ENCODE peak calls at places on chromosome 1, in four cellular contexts. U, L, J and X are unnamed samples.

GRCh38 chr1:9892563-9893528 is 17.2 kb downstream of the CTNNBIP1 start:
- DNase-seq in U (peak; percentile 84), L (no peak), J (no peak), X (no peak)

GRCh38 chr1:89365206-89365605 is 1.3 kb downstream of the GBP6 start:
- DNase-seq in U (no peak), L (no peak), J (no peak), X (no peak)

GRCh38 chr1:108512239-108513071 is 47.4 kb upstream of the EEIG2 start:
- DNase-seq in U (peak; percentile 37), L (peak; percentile 26), J (no peak), X (no peak)

GRCh38 chr1:160806109-160806665 is 10.2 kb downstream of the LY9 start:
- DNase-seq in U (no peak), L (no peak), J (no peak), X (no peak)

GRCh38 chr1:162694911-162695310 is 62.6 kb downstream of the DDR2 start:
- DNase-seq in U (no peak), L (no peak), J (no peak), X (no peak)

GRCh38 chr1:100034465-100034864 is 64.7 kb downstream of the SLC35A3 start:
- DNase-seq in U (peak; percentile 35), L (peak; percentile 64), J (no peak), X (no peak)

GRCh38 chr1:179926494-179927205 is 28.0 kb upstream of the CEP350 start:
- DNase-seq in U (peak; percentile 13), L (no peak), J (peak; percentile 13), X (peak; percentile 87)

GRCh38 chr1:17236779-17237601 is 11.9 kb upstream of the PADI3 start:
- DNase-seq in U (peak; percentile 87), L (peak; percentile 93), J (peak; percentile 61), X (no peak)

GRCh38 chr1:46405204-46405555 is 11.1 kb downstream of the FAAH start:
- DNase-seq in U (no peak), L (no peak), J (no peak), X (no peak)

GRCh38 chr1:153348511-153349362 is at the start of gene PGLYRP4:
- DNase-seq in U (no peak), L (peak; percentile 52), J (no peak), X (no peak)

GRCh38 chr1:233518344-233518743 is 95.6 kb upstream of the KCNK1 start:
- DNase-seq in U (peak; percentile 13), L (peak; percentile 80), J (peak; percentile 11), X (no peak)

GRCh38 chr1:151237678-151238466 is 16.7 kb upstream of the PSMD4 start:
- DNase-seq in U (no peak), L (no peak), J (no peak), X (no peak)

GRCh38 chr1:41840592-41841246 is 78.0 kb downstream of the HIVEP3 start:
- DNase-seq in U (peak; percentile 47), L (no peak), J (no peak), X (no peak)

GRCh38 chr1:59699227-59699847 is 115.4 kb upstream of the HOOK1 start:
- DNase-seq in U (peak; percentile 64), L (peak; percentile 42), J (no peak), X (no peak)

GRCh38 chr1:77672374-77672773 is 10.1 kb downstream of the ZZZ3 start:
- DNase-seq in U (no peak), L (no peak), J (no peak), X (no peak)

GRCh38 chr1:17887646-17888395 is 132.7 kb downstream of the ACTL8 start:
- DNase-seq in U (no peak), L (no peak), J (no peak), X (no peak)

GRCh38 chr1:54310439-54311328 is 95.5 kb downstream of the SSBP3 start:
- DNase-seq in U (peak; percentile 29), L (peak; percentile 89), J (no peak), X (no peak)

GRCh38 chr1:205947024-205947423 is 3.8 kb upstream of the SLC26A9 start:
- DNase-seq in U (no peak), L (no peak), J (no peak), X (no peak)

GRCh38 chr1:53949023-53949611 is 3.0 kb downstream of the LRRC42 start:
- DNase-seq in U (peak; percentile 51), L (peak; percentile 75), J (no peak), X (no peak)

DNA sequence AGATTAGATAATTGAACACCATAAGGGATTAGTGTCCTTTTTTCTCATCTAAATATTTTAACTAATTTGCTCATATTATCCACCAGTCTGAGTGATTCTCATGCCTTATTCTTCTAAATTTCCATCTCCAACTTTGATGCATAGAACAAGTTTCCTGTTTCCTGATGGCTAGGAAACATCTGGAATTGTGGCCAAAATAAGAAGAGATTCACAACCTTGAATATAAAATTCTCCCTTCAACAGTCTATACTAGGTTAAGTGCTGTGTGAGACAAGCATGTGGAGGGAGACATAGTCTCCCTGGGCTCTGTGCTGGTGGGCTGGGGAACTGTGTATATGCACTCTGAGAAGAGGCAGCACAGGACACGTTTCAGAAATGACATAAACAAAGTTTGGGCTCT is 21.6 kb upstream of the ROR1 start:
- DNase-seq in U (no peak), L (no peak), J (no peak), X (no peak)
- H3K4me3 ChIP-seq in U (no peak overlapping the region), L (no peak overlapping the region), J (no peak overlapping the region), X (no peak overlapping the region)

DNA sequence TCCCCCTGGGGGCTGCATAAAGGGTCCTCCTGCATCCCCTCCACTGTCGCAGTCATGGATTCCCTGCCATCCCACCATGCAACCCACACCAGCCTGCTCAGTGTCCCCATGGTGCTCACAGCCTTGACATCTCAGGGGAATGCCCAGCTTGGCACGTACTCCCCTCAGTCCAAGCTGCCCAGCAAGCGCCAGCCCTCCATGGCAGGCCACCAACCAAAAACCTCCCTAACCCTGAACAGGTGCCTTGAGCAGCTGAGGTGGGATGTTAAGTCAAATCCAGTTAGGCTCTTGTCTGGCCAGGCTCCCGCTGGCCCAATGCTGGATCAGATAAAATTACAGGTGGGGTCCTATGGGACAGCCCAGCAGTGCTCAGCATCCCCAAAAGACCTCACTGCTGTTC is 341 bp downstream of the VTCN1 start:
- DNase-seq in U (no peak), L (no peak), J (no peak), X (no peak)
- H3K4me3 ChIP-seq in U (no peak overlapping the region), L (no peak overlapping the region), J (no peak overlapping the region), X (no peak overlapping the region)

GRCh38 chr1:221696045-221696444 is 45.8 kb downstream of the DUSP10 start:
- DNase-seq in U (no peak), L (no peak), J (no peak), X (no peak)

GRCh38 chr1:221695346-221695745 is 46.5 kb downstream of the DUSP10 start:
- DNase-seq in U (no peak), L (no peak), J (no peak), X (no peak)

GRCh38 chr1:221693087-221693486 is 48.8 kb downstream of the DUSP10 start:
- DNase-seq in U (no peak), L (no peak), J (no peak), X (no peak)

GRCh38 chr1:221692643-221693042 is 49.2 kb downstream of the DUSP10 start:
- DNase-seq in U (no peak), L (no peak), J (no peak), X (no peak)

DNA sequence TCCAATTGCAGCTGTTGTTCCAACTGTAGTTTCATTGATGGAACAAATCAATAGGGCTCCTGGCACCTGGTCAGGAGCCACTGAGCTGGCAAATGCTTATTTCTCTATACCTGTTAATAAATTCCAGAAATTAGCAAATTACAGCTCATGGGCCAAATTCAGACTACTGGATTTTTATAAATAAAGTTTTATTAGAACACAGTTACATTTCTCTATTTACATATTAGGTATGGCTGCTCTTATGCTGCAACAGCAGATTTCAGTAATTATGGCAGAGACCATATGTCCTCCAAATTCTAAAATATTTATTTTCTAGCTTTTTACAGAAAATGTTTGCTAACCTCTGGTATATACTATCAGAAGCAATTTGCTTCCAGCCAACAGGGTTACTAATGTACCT is 47.8 kb downstream of the DUSP10 start:
- DNase-seq in U (no peak), L (no peak), J (no peak), X (no peak)
- H3K4me3 ChIP-seq in U (no peak overlapping the region), L (no peak overlapping the region), J (no peak overlapping the region), X (no peak overlapping the region)

DNA sequence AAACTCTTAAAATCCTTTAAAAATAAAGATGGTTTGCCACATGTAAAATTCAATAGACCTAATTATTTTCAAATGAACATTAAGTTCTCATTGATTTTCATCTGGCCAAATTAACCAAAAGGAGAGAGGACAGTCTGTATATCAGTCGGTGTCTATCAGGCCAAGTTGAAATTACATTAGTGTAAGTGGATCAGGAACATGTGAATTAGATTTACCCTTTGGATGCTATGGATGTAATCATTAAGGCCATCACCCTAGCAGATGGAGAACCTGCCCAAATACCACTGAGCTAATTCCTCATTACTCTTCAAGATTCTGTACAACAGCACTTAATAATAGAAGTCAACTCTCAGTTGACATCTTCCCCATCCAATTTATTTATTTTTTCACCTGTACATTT is 29.5 kb upstream of the DPT start:
- DNase-seq in U (no peak), L (no peak), J (no peak), X (no peak)
- H3K4me3 ChIP-seq in U (no peak overlapping the region), L (no peak overlapping the region), J (no peak overlapping the region), X (no peak overlapping the region)

DNA sequence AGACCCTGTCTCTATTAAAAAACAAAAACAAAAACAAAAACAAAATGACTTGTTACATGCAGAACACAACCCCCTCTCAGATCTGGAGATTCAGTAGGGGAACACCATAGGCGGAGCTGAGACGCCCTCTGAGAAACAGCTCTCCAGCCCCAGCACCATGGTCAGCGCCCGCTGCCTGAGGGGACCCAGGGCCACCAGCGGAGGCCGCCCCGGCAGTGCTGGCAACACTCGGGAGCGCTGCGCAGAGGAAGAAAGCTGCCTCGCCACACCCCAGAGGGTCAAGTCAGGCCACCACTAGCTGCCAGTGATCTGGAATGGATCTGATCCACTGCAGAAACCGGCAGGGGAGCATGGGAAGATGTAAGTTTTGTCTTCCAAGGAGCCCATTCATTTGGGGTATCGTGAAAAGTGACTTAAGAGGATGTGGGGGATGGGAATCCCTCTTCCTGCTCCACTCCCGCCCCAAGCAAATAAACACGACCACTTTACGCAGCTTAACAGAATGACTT is 3.1 kb downstream of the ACTA1 start:
- DNase-seq in U (peak; percentile 53), L (peak; percentile 83), J (no peak), X (no peak)
- H3K4me3 ChIP-seq in U (no peak overlapping the region), L (no peak overlapping the region), J (no peak overlapping the region), X (no peak overlapping the region)